ENCODE peak calls at places on chromosomes 1 and 21, in five cellular contexts. L is OCI-LY7; Z is CD8-positive, alpha-beta T cell; R is lower lobe of right lung; P is osteoblast. D is an unnamed sample.

GRCh38 chr21:44425895-44426662 is 29.2 kb upstream of the LRRC3 start:
- DNase-seq in L (no peak), Z (no peak), R (no peak), P (peak; percentile 32), D (no peak)

GRCh38 chr1:230798491-230798890 is 51.3 kb downstream of the CAPN9 start:
- DNase-seq in L (no peak), Z (no peak), R (no peak), P (no peak), D (no peak)

GRCh38 chr21:32132409-32132808 is 146.4 kb downstream of the MIS18A start:
- DNase-seq in L (no peak), Z (no peak), R (no peak), P (no peak), D (no peak)

GRCh38 chr1:239218296-239218695 is 168.1 kb upstream of the CHRM3 start:
- DNase-seq in L (no peak), Z (no peak), R (no peak), P (no peak), D (no peak)

GRCh38 chr1:27945020-27945419 is 10.2 kb downstream of the SMPDL3B start:
- DNase-seq in L (no peak), Z (no peak), R (no peak), P (no peak), D (no peak)

GRCh38 chr1:119870917-119871486 is 25.3 kb downstream of the ADAM30 start:
- DNase-seq in L (peak; percentile 71), Z (peak; percentile 40), R (peak; percentile 80), P (peak; percentile 92), D (no peak)

GRCh38 chr1:20008391-20008841 is 29.0 kb upstream of the PLA2G2A start:
- DNase-seq in L (no peak), Z (no peak), R (no peak), P (no peak), D (no peak)

GRCh38 chr1:9105336-9105867 is 23.5 kb downstream of the GPR157 start:
- DNase-seq in L (no peak), Z (no peak), R (no peak), P (no peak), D (no peak)

GRCh38 chr1:40153073-40153770 is 8.0 kb upstream of the RLF start:
- DNase-seq in L (peak; percentile 79), Z (no peak), R (no peak), P (peak; percentile 5), D (no peak)

GRCh38 chr1:39205781-39206464 is 1.4 kb downstream of the MACF1 start:
- DNase-seq in L (no peak), Z (no peak), R (no peak), P (no peak), D (no peak)

GRCh38 chr1:234980657-234981396 is 147.8 kb downstream of the TOMM20 start:
- DNase-seq in L (peak; percentile 53), Z (no peak), R (peak; percentile 86), P (peak; percentile 94), D (peak; percentile 22)

GRCh38 chr1:109242387-109242786 is 7.0 kb upstream of the CELSR2 start:
- DNase-seq in L (no peak), Z (no peak), R (no peak), P (peak; percentile 89), D (no peak)

GRCh38 chr21:36750579-36750959 is 51.7 kb downstream of the SIM2 start:
- DNase-seq in L (no peak), Z (no peak), R (no peak), P (peak; percentile 60), D (no peak)

GRCh38 chr1:11144563-11145256 is 44.4 kb upstream of the ANGPTL7 start:
- DNase-seq in L (no peak), Z (no peak), R (no peak), P (no peak), D (no peak)

GRCh38 chr1:44318097-44319088 is 36.7 kb downstream of the ERI3 start:
- DNase-seq in L (peak; percentile 58), Z (no peak), R (no peak), P (peak; percentile 90), D (no peak)

GRCh38 chr1:39094685-39095084 is 68.5 kb downstream of the NDUFS5 start:
- DNase-seq in L (no peak), Z (no peak), R (no peak), P (no peak), D (no peak)

GRCh38 chr1:198018529-198018928 is 101.4 kb downstream of the LHX9 start:
- DNase-seq in L (no peak), Z (no peak), R (no peak), P (peak; percentile 76), D (no peak)

GRCh38 chr21:14120091-14120734 is 90.5 kb downstream of the LIPI start:
- DNase-seq in L (peak; percentile 57), Z (no peak), R (no peak), P (no peak), D (no peak)

GRCh38 chr21:36104306-36105300 is 30.3 kb upstream of the CBR3 start:
- DNase-seq in L (no peak), Z (peak; percentile 20), R (peak; percentile 54), P (no peak), D (peak; percentile 85)

GRCh38 chr21:42833439-42833815 is 45.9 kb downstream of the WDR4 start:
- DNase-seq in L (peak; percentile 64), Z (no peak), R (no peak), P (peak; percentile 77), D (no peak)

GRCh38 chr1:93678491-93678890 is 3.1 kb downstream of the BCAR3 start:
- DNase-seq in L (no peak), Z (no peak), R (no peak), P (no peak), D (no peak)

GRCh38 chr1:35202048-35202719 is 9.2 kb upstream of the SFPQ start:
- DNase-seq in L (peak; percentile 89), Z (peak; percentile 50), R (no peak), P (peak; percentile 91), D (peak; percentile 34)

GRCh38 chr1:87826639-87827345 is 498.1 kb downstream of the LMO4 start:
- DNase-seq in L (peak; percentile 75), Z (no peak), R (no peak), P (peak; percentile 67), D (no peak)

GRCh38 chr1:152141971-152142584 is 16.9 kb downstream of the RPTN start:
- DNase-seq in L (peak; percentile 24), Z (no peak), R (peak; percentile 50), P (peak; percentile 65), D (peak; percentile 36)

GRCh38 chr1:245465666-245466065 is 310.9 kb downstream of the KIF26B start:
- DNase-seq in L (no peak), Z (no peak), R (no peak), P (no peak), D (no peak)

GRCh38 chr1:145985502-145986439 is 10.6 kb downstream of the TXNIP start:
- DNase-seq in L (no peak), Z (no peak), R (peak; percentile 80), P (no peak), D (no peak)

GRCh38 chr1:7621334-7622219 is 149.5 kb upstream of the VAMP3 start:
- DNase-seq in L (no peak), Z (no peak), R (peak; percentile 20), P (peak; percentile 56), D (no peak)

GRCh38 chr1:230938924-230939368 is 39.7 kb downstream of the TTC13 start:
- DNase-seq in L (no peak), Z (no peak), R (no peak), P (no peak), D (no peak)

GRCh38 chr1:24089743-24090555 is 22.0 kb downstream of the MYOM3 start:
- DNase-seq in L (no peak), Z (no peak), R (peak; percentile 82), P (no peak), D (no peak)

GRCh38 chr1:107952989-107953388 is 12.0 kb downstream of the VAV3 start:
- DNase-seq in L (peak; percentile 20), Z (no peak), R (no peak), P (no peak), D (no peak)

GRCh38 chr1:116463730-116464129 is 90.7 kb downstream of the ATP1A1 start:
- DNase-seq in L (no peak), Z (no peak), R (no peak), P (no peak), D (no peak)

GRCh38 chr1:58683519-58683918 is 16.3 kb downstream of the MYSM1 start:
- DNase-seq in L (no peak), Z (no peak), R (no peak), P (no peak), D (no peak)

GRCh38 chr1:184757891-184758290 is 3.2 kb upstream of the EDEM3 start:
- DNase-seq in L (no peak), Z (no peak), R (no peak), P (peak; percentile 2), D (no peak)
- H3K27ac ChIP-seq in L (no peak overlapping the region), Z (no peak overlapping the region), R (no peak overlapping the region), P (no peak overlapping the region), D (no peak overlapping the region)

GRCh38 chr1:206923009-206923960 is 1.5 kb upstream of the FCMR start:
- DNase-seq in L (peak; percentile 94), Z (peak; percentile 63), R (peak; percentile 54), P (no peak), D (no peak)

GRCh38 chr1:206926286-206926685 is 4.5 kb upstream of the FCMR start:
- DNase-seq in L (no peak), Z (no peak), R (no peak), P (no peak), D (peak; percentile 21)

GRCh38 chr1:206923961-206924548 is 2.3 kb upstream of the FCMR start:
- DNase-seq in L (no peak), Z (no peak), R (no peak), P (no peak), D (no peak)

GRCh38 chr1:206925116-206925736 is 3.5 kb upstream of the FCMR start:
- DNase-seq in L (peak; percentile 89), Z (peak; percentile 49), R (peak; percentile 83), P (no peak), D (no peak)

DNA sequence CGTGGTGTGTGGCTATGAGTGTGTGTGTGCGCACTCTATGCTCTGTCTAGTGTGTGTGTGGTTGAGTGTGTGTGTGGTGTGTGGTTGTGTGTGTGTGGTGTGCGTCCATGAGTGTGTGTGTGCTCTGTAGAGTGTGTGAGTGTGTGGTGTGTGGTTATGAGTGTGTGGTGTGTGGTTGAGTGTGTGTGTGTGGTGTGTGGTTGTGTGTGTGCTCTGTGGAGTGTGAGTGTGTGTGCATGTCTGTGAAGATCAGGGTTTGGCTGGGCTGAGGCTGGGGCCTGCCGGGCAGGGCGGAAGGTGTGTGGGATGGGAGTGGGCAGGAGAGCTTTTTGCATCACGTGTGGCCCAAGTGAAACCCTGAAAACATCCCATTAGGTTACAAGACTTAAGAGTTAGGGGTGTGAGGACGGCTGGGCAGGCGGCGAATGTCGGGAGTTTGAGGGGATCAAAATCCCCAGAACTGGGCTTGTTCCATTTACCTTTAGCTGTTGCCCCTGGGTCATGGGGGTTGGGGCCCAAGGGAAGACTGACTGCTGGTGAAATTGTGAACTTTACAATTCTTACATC is 2.9 kb upstream of the FCMR start:
- DNase-seq in L (peak; percentile 28), Z (no peak), R (no peak), P (no peak), D (no peak)
- H3K27ac ChIP-seq in L (peak overlapping the region; percentile 53), Z (peak overlapping the region; percentile 94), R (no peak overlapping the region), P (no peak overlapping the region), D (no peak overlapping the region)

GRCh38 chr1:29235955-29236742 is at the start of gene PTPRU:
- DNase-seq in L (peak; percentile 73), Z (peak; percentile 62), R (peak; percentile 88), P (peak; percentile 100), D (peak; percentile 91)
- H3K27ac ChIP-seq in L (no peak within 1 kb of the TSS), Z (no peak within 1 kb of the TSS), R (peak within 1 kb of the TSS; percentile 84), P (no peak within 1 kb of the TSS), D (peak within 1 kb of the TSS; percentile 42)

DNA sequence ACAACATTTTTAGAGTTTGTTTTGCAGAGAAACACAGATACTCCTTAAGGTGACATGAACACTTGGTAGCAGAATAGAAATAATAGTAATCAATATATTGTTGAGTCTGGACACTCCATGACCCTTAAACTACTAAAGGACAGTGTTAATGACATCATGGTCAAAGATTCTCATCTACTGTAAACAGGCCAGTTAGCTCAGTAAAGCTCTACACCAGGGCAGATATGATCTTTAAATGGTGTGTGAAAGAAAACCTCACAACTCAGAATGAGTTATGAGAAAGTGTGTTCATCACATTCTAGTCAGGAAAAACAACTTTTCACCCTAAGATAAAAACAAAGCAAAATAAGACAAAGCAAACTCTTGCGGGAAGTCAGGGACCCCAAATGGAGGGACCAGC is 58.1 kb upstream of the ADAMTS5 start:
- DNase-seq in L (no peak), Z (no peak), R (no peak), P (no peak), D (no peak)
- H3K27ac ChIP-seq in L (no peak overlapping the region), Z (no peak overlapping the region), R (no peak overlapping the region), P (peak overlapping the region; percentile 25), D (no peak overlapping the region)

D was measured in substantia nigra.